ENCODE peak calls at places on chromosomes 12 and 14, in four cellular contexts. N is mammary epithelial cell, V is cardiac muscle cell, K is left ventricle myocardium inferior. R is an unnamed sample.
A peak's percentile ranks its signal among the peaks of the same experiment; 100 is the strongest.

GRCh38 chr14:80047761-80048160 is 163.5 kb downstream of the DIO2 start:
- DNase-seq in N (no peak), V (peak; percentile 4), K (no peak), R (no peak)

GRCh38 chr14:35963209-35963608 is 137.1 kb downstream of the BRMS1L start:
- DNase-seq in V (no peak), K (no peak), N (no peak), R (no peak)

GRCh38 chr14:73176673-73177072 is 40.4 kb downstream of the PSEN1 start:
- DNase-seq in K (no peak), N (no peak), V (no peak), R (no peak)

GRCh38 chr14:87772854-87773253 is 220.1 kb downstream of the GALC start:
- DNase-seq in V (no peak), K (no peak), N (no peak), R (no peak)

GRCh38 chr12:62933871-62934798 is 815 bp downstream of the PPM1H start:
- DNase-seq in K (peak; percentile 60), N (peak; percentile 19), V (peak; percentile 61), R (peak; percentile 50)

GRCh38 chr12:131862994-131863710 is 31.3 kb upstream of the ULK1 start:
- DNase-seq in K (no peak), N (no peak), V (no peak), R (no peak)

GRCh38 chr14:35535794-35536112 is 1.8 kb downstream of the INSM2 start:
- DNase-seq in N (no peak), V (no peak), K (no peak), R (no peak)

GRCh38 chr14:66405158-66405557 is 81.0 kb upstream of the CCDC196 start:
- DNase-seq in N (peak; percentile 21), K (no peak), V (peak; percentile 45), R (peak; percentile 38)

GRCh38 chr14:88248606-88249005 is 74.5 kb downstream of the KCNK10 start:
- DNase-seq in N (no peak), V (no peak), K (no peak), R (peak; percentile 7)

GRCh38 chr14:64880382-64881121 is 845 bp upstream of the SPTB start:
- DNase-seq in K (peak; percentile 49), N (peak; percentile 9), V (peak; percentile 69), R (peak; percentile 61)

GRCh38 chr12:29574500-29574899 is 77.0 kb upstream of the OVCH1 start:
- DNase-seq in K (no peak), V (no peak), N (no peak), R (no peak)

GRCh38 chr12:51868821-51869489 is 18.9 kb upstream of the ANKRD33 start:
- DNase-seq in V (no peak), K (no peak), N (no peak), R (no peak)

GRCh38 chr12:64457036-64457435 is 5.1 kb downstream of the TBK1 start:
- DNase-seq in K (no peak), V (no peak), N (no peak), R (no peak)

GRCh38 chr12:80979251-80979650 is 41.5 kb upstream of the LIN7A start:
- DNase-seq in K (no peak), V (no peak), N (no peak), R (no peak)

GRCh38 chr12:16103851-16104250 is 173.6 kb downstream of the SLC15A5 start:
- DNase-seq in N (no peak), V (no peak), K (no peak), R (no peak)

GRCh38 chr14:57461777-57462320 is 31.8 kb downstream of the CCDC198 start:
- DNase-seq in N (peak; percentile 14), V (no peak), K (no peak), R (no peak)

GRCh38 chr14:72679106-72679505 is 214.8 kb downstream of the DPF3 start:
- DNase-seq in N (no peak), K (peak; percentile 37), V (no peak), R (no peak)

GRCh38 chr14:99230271-99231141 is 41.5 kb downstream of the BCL11B start:
- DNase-seq in N (no peak), V (no peak), K (no peak), R (no peak)

GRCh38 chr12:7019043-7019569 is 830 bp upstream of the LPCAT3 start:
- DNase-seq in N (no peak), V (no peak), K (no peak), R (peak; percentile 13)

GRCh38 chr12:51953011-51953568 is 1.6 kb downstream of the ACVR1B start:
- DNase-seq in N (no peak), K (no peak), V (no peak), R (no peak)

GRCh38 chr14:92937229-92937937 is 14.4 kb downstream of the CHGA start:
- DNase-seq in V (no peak), K (no peak), N (peak; percentile 57), R (no peak)

GRCh38 chr14:71309756-71310155 is 402.5 kb downstream of the PCNX1 start:
- DNase-seq in N (no peak), V (no peak), K (no peak), R (no peak)

GRCh38 chr12:63843613-63844390 is 698 bp upstream of the SRGAP1 start:
- DNase-seq in N (peak; percentile 89), V (peak; percentile 96), K (peak; percentile 90), R (peak; percentile 94)

GRCh38 chr12:20125259-20125919 is 242.9 kb upstream of the PDE3A start:
- DNase-seq in V (no peak), K (no peak), N (no peak), R (no peak)

GRCh38 chr14:102320671-102321455 is 1.3 kb downstream of the ZNF839 start:
- DNase-seq in K (no peak), V (no peak), N (no peak), R (no peak)

GRCh38 chr14:102317564-102318248 is 1.8 kb upstream of the ZNF839 start:
- DNase-seq in K (peak; percentile 42), N (peak; percentile 41), V (peak; percentile 50), R (no peak)

GRCh38 chr14:102320033-102320660 is 601 bp downstream of the ZNF839 start:
- DNase-seq in V (peak; percentile 68), N (peak; percentile 24), K (peak; percentile 43), R (peak; percentile 59)

GRCh38 chr14:102318781-102319276 is 717 bp upstream of the ZNF839 start:
- DNase-seq in N (no peak), V (no peak), K (no peak), R (no peak)

GRCh38 chr14:102319351-102320032 is at the start of gene ZNF839:
- DNase-seq in N (peak; percentile 78), K (peak; percentile 93), V (peak; percentile 88), R (peak; percentile 95)
- H3K4me1 ChIP-seq in N (peaks cover 43% of the 10 kb centered on the region), K (peaks cover 62% of the 10 kb centered on the region), V (peaks cover 8% of the 10 kb centered on the region), R (peaks cover 52% of the 10 kb centered on the region)

GRCh38 chr12:47413806-47414205 is 292.0 kb downstream of the RPAP3 start:
- DNase-seq in N (no peak), K (no peak), V (no peak), R (no peak)

GRCh38 chr12:47417146-47417545 is 288.7 kb downstream of the RPAP3 start:
- DNase-seq in N (peak; percentile 77), V (no peak), K (no peak), R (no peak)

GRCh38 chr12:47414511-47414910 is 291.3 kb downstream of the RPAP3 start:
- DNase-seq in V (no peak), K (no peak), N (no peak), R (no peak)

GRCh38 chr12:47412837-47413236 is 293.0 kb downstream of the RPAP3 start:
- DNase-seq in N (no peak), K (no peak), V (no peak), R (no peak)

GRCh38 chr12:47415054-47415453 is 290.8 kb downstream of the RPAP3 start:
- DNase-seq in N (no peak), K (no peak), V (no peak), R (no peak)
- H3K4me1 ChIP-seq in N (peaks cover 7% of the 10 kb centered on the region), K (no peaks in the 10 kb centered on the region), V (no peaks in the 10 kb centered on the region), R (no peaks in the 10 kb centered on the region)

GRCh38 chr12:91566328-91567099 is 383.9 kb upstream of the DCN start:
- DNase-seq in K (no peak), V (no peak), N (no peak), R (no peak)

GRCh38 chr12:91565816-91566215 is 383.2 kb upstream of the DCN start:
- DNase-seq in V (no peak), K (no peak), N (no peak), R (no peak)

GRCh38 chr12:91565246-91565645 is 382.6 kb upstream of the DCN start:
- DNase-seq in N (no peak), V (no peak), K (no peak), R (no peak)

GRCh38 chr12:91563011-91563410 is 380.4 kb upstream of the DCN start:
- DNase-seq in K (no peak), V (no peak), N (no peak), R (no peak)

GRCh38 chr12:91567100-91567485 is 384.5 kb upstream of the DCN start:
- DNase-seq in V (no peak), K (no peak), N (peak; percentile 36), R (no peak)
- H3K4me1 ChIP-seq in V (no peaks in the 10 kb centered on the region), K (no peaks in the 10 kb centered on the region), N (peaks cover 3% of the 10 kb centered on the region), R (peaks cover 9% of the 10 kb centered on the region)

GRCh38 chr14:22547309-22547947 is 41.6 kb downstream of the DAD1 start:
- DNase-seq in N (no peak), V (no peak), K (peak; percentile 52), R (no peak)

GRCh38 chr14:22545842-22546721 is 42.9 kb downstream of the DAD1 start:
- DNase-seq in V (no peak), K (no peak), N (no peak), R (no peak)

GRCh38 chr14:22546722-22547071 is 42.3 kb downstream of the DAD1 start:
- DNase-seq in K (no peak), V (no peak), N (no peak), R (no peak)

GRCh38 chr14:22544406-22544805 is 44.6 kb downstream of the DAD1 start:
- DNase-seq in V (no peak), K (no peak), N (no peak), R (no peak)

DNA sequence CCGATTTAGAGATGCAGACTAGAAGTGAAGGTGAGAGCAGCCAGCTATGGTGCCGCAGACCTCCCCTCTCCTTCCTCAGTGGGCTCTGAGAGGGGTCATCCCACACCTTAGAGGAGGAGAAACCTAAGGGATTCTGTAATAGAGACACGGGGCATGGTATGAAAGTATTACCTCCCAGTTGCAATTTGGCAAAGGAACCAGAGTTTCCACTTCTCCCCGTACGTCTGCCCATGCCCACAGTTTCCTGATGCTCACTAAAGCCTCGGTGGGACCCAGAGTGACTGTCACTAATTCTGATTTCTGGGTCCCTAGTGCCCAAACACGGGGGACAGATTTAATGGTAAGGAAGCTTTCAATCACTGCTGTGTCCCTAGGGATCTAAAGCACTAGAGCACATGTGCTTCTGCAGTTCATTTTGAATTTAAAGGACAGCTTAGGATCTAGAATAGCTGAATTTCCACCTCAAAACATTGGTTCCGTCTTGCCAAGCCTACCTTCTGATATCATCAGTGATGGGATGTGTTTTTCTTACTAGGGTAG is 44.1 kb downstream of the DAD1 start:
- DNase-seq in N (no peak), K (no peak), V (no peak), R (no peak)
- H3K4me1 ChIP-seq in N (peaks cover 22% of the 10 kb centered on the region), K (peaks cover 26% of the 10 kb centered on the region), V (no peaks in the 10 kb centered on the region), R (peaks cover 14% of the 10 kb centered on the region)

GRCh38 chr12:92848740-92849139 is 80.4 kb downstream of the EEA1 start:
- DNase-seq in V (no peak), N (no peak), K (no peak), R (no peak)
- H3K4me1 ChIP-seq in V (no peaks in the 10 kb centered on the region), N (peaks cover 2% of the 10 kb centered on the region), K (no peaks in the 10 kb centered on the region), R (peaks cover 8% of the 10 kb centered on the region)

DNA sequence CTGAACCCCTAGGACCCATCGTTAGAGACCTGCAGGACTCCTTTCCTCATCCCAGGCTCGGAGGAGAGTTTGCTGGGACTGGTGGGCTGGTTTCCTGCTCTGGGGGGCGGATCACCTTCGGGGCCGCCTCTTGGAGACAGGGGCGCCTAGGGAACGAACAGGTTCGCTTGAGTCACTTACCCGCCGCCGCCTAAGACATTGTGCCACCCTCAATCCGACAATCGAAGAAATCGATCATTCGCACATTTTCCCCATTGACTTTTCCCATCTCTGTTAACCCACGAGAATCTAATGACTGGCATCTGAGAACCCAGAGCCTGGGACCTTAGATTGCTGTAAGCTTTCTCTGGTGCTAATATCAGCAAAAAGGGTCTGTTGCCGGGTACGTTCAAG is 322 bp downstream of the SLC39A9 start:
- DNase-seq in V (no peak), K (no peak), N (no peak), R (no peak)
- H3K4me1 ChIP-seq in V (peaks cover 28% of the 10 kb centered on the region), K (peaks cover 83% of the 10 kb centered on the region), N (peaks cover 21% of the 10 kb centered on the region), R (peaks cover 53% of the 10 kb centered on the region)